ENCODE peak calls at places on chromosomes 7 and 10, in nine cellular contexts. S is A549, Q is heart left ventricle, R is HCT116, J is right lobe of liver, T is gastrocnemius medialis, P is GM12878, C is HepG2, V is upper lobe of left lung. H is an unnamed sample.

GRCh38 chr10:70317272-70317942 is 33.6 kb upstream of the NPFFR1 start:
- ATAC-seq in J (peak; percentile 38), R (no peak), S (no peak), V (no peak), C (peak; percentile 66), P (peak; percentile 79), T (no peak), Q (no peak), H (no peak)

GRCh38 chr10:91043173-91043910 is 122.5 kb upstream of the ANKRD1 start:
- ATAC-seq in R (peak; percentile 90), J (peak; percentile 94), S (peak; percentile 94), T (peak; percentile 85), P (peak; percentile 66), V (peak; percentile 31), C (peak; percentile 99), Q (peak; percentile 90), H (peak; percentile 54)

GRCh38 chr10:71085689-71086438 is 126.5 kb upstream of the UNC5B start:
- ATAC-seq in V (no peak), S (no peak), C (no peak), J (no peak), T (no peak), R (no peak), Q (no peak), P (no peak), H (no peak)

GRCh38 chr7:119572541-119572940 is 700.4 kb upstream of the KCND2 start:
- ATAC-seq in T (no peak), R (no peak), C (no peak), V (peak; percentile 8), Q (no peak), P (no peak), J (no peak), S (no peak), H (no peak)

GRCh38 chr7:34837316-34837715 is 179.3 kb downstream of the NPSR1 start:
- ATAC-seq in Q (no peak), T (no peak), C (no peak), P (no peak), J (no peak), R (peak; percentile 9), S (no peak), V (no peak), H (no peak)

GRCh38 chr7:47327306-47327697 is 254.6 kb downstream of the TNS3 start:
- ATAC-seq in T (peak; percentile 10), S (no peak), J (no peak), R (no peak), Q (peak; percentile 42), P (no peak), C (no peak), V (no peak), H (no peak)

GRCh38 chr10:4635883-4636282 is 190.1 kb upstream of the AKR1E2 start:
- ATAC-seq in R (no peak), T (no peak), C (no peak), V (no peak), S (no peak), J (no peak), Q (no peak), P (no peak), H (no peak)

GRCh38 chr10:121531076-121531829 is 67.0 kb downstream of the FGFR2 start:
- ATAC-seq in V (no peak), Q (no peak), S (no peak), J (peak; percentile 71), R (no peak), T (no peak), C (peak; percentile 87), P (no peak), H (no peak)

GRCh38 chr7:135169141-135169935 is 1.2 kb downstream of the CYREN start:
- ATAC-seq in S (peak; percentile 48), Q (no peak), V (no peak), J (peak; percentile 26), P (peak; percentile 67), R (peak; percentile 70), C (peak; percentile 26), T (no peak), H (no peak)

GRCh38 chr7:27185013-27185707 is at the start of gene HOXA11:
- ATAC-seq in R (peak; percentile 52), V (peak; percentile 18), S (no peak), C (no peak), T (peak; percentile 69), P (no peak), J (no peak), Q (no peak), H (no peak)

GRCh38 chr10:101142533-101143353 is 11.6 kb downstream of the TLX1 start:
- ATAC-seq in S (no peak), P (peak; percentile 11), C (peak; percentile 4), Q (no peak), T (no peak), V (no peak), R (peak; percentile 28), J (no peak), H (no peak)

GRCh38 chr7:2843711-2844152 is 376 bp downstream of the GNA12 start:
- ATAC-seq in P (peak; percentile 0), T (peak; percentile 58), S (no peak), Q (no peak), J (no peak), V (peak; percentile 20), C (no peak), R (no peak), H (peak; percentile 65)

GRCh38 chr7:132103718-132104117 is 472.6 kb downstream of the PLXNA4 start:
- ATAC-seq in P (no peak), R (no peak), Q (no peak), T (no peak), C (no peak), S (no peak), V (no peak), J (no peak), H (no peak)

GRCh38 chr10:103636996-103637395 is 143.5 kb downstream of the NEURL1 start:
- ATAC-seq in P (no peak), S (no peak), R (no peak), Q (no peak), T (no peak), C (no peak), J (no peak), V (no peak), H (peak; percentile 10)

GRCh38 chr10:117728087-117728486 is 185.5 kb downstream of the EMX2 start:
- ATAC-seq in C (no peak), Q (no peak), R (no peak), J (no peak), P (no peak), V (no peak), T (no peak), S (no peak), H (no peak)

GRCh38 chr7:240887-241421 is 48.6 kb downstream of the FAM20C start:
- ATAC-seq in C (no peak), S (peak; percentile 55), Q (peak; percentile 44), T (no peak), V (peak; percentile 30), J (peak; percentile 47), P (no peak), R (peak; percentile 36), H (no peak)

DNA sequence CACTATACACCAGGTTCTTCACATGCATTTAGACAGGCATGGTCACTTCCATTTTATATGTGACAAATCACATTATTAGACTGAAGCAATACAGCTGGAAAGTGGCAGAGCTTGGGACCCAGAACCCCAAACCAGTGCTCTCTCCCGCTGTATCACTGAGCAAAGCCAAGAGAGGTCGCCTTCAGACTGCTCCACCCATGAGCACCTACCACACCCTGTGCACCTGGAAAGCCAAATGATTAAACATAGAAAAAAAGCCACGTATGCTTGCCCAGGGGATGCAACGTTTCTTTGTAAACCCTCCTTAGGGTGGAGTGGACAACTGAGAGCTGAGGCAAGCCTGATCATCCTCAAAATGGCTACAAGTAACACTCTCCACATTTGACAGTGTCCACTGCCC is 72.5 kb downstream of the CCDC6 start:
- ATAC-seq in T (no peak), P (no peak), C (no peak), R (no peak), S (no peak), V (no peak), Q (no peak), J (no peak), H (no peak)
- H3K4me3 ChIP-seq in T (no peak overlapping the region), P (no peak overlapping the region), C (no peak overlapping the region), R (no peak overlapping the region), S (no peak overlapping the region), V (no peak overlapping the region), Q (no peak overlapping the region), J (no peak overlapping the region), H (no peak overlapping the region)

GRCh38 chr10:17025444-17026295 is 103.9 kb downstream of the CUBN start:
- ATAC-seq in T (no peak), C (no peak), S (peak; percentile 33), J (peak; percentile 26), Q (peak; percentile 53), P (peak; percentile 34), R (no peak), V (peak; percentile 80), H (peak; percentile 78)
- TF ChIP-seq POLR2A in T (no peak), C (no peak), S (no peak), J (no peak), Q (no peak), P (no peak), R (no peak), V (no peak), H (no peak)

GRCh38 chr10:74855439-74855838 is 29.0 kb downstream of the KAT6B start:
- ATAC-seq in P (no peak), J (no peak), V (no peak), S (no peak), C (no peak), T (no peak), R (no peak), Q (no peak), H (no peak)

GRCh38 chr10:74854610-74855009 is 28.2 kb downstream of the KAT6B start:
- ATAC-seq in T (no peak), C (no peak), V (no peak), J (no peak), S (no peak), Q (no peak), R (no peak), P (peak; percentile 68), H (no peak)

GRCh38 chr10:74851834-74852233 is 25.4 kb downstream of the KAT6B start:
- ATAC-seq in S (no peak), J (no peak), C (no peak), T (no peak), V (no peak), Q (peak; percentile 25), P (no peak), R (no peak), H (no peak)

GRCh38 chr10:74855027-74855426 is 28.6 kb downstream of the KAT6B start:
- ATAC-seq in S (no peak), R (no peak), C (no peak), J (peak; percentile 52), P (peak; percentile 83), V (peak; percentile 31), Q (peak; percentile 80), T (no peak), H (no peak)

DNA sequence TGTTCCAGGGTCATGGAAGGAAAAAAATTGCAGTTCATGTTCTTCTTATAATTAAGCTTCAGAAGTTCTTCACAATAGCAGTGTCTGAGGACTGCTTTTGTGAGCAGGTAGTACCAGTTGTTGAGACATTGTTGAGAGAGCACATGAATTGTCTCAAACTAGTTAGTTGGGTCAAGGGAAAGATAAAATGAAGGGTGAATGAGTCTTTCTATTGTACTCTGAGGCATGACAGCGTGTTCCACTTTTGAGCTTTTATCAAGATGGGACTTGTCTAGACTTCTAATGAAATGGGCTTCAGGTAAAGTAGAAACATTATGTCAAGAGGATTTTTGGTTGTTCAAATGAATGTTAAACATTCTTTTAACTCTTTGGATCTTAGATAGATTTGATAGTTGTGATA is 26.0 kb downstream of the KAT6B start:
- ATAC-seq in C (no peak), J (no peak), Q (peak; percentile 32), R (no peak), V (no peak), S (no peak), P (no peak), T (no peak), H (no peak)
- H3K4me1 ChIP-seq in C (no peaks in the 10 kb centered on the region), J (no peaks in the 10 kb centered on the region), Q (peaks cover 58% of the 10 kb centered on the region), R (no peaks in the 10 kb centered on the region), V (peaks cover 31% of the 10 kb centered on the region), S (no peaks in the 10 kb centered on the region), P (peaks cover 19% of the 10 kb centered on the region), T (peaks cover 44% of the 10 kb centered on the region), H (peaks cover 15% of the 10 kb centered on the region)

GRCh38 chr7:74518041-74518440 is 64.3 kb downstream of the GTF2IRD1 start:
- ATAC-seq in R (no peak), Q (no peak), C (no peak), V (peak; percentile 21), T (no peak), P (no peak), S (no peak), J (no peak), H (no peak)
- H3K4me3 ChIP-seq in R (no peak overlapping the region), Q (no peak overlapping the region), C (no peak overlapping the region), V (no peak overlapping the region), T (no peak overlapping the region), P (no peak overlapping the region), S (no peak overlapping the region), J (no peak overlapping the region), H (no peak overlapping the region)

H was measured in gastroesophageal sphincter.